ENCODE peak calls at places on chromosomes 11 and 22, in four cellular contexts. R is transverse colon, T is uterus, S is A549. Z is an unnamed sample.

GRCh38 chr22:49588739-49589138 is 238.9 kb downstream of the BRD1 start:
- DNase-seq in R (no peak), T (no peak), S (no peak), Z (no peak)

GRCh38 chr11:85595285-85595884 is 31.8 kb downstream of the DLG2 start:
- DNase-seq in R (no peak), T (no peak), S (peak), Z (peak)

GRCh38 chr11:62445314-62445740 is 26.5 kb downstream of the SCGB1A1 start:
- DNase-seq in R (peak), T (peak), S (no peak), Z (no peak)

GRCh38 chr11:75288846-75289760 is 48.5 kb downstream of the TPBGL start:
- DNase-seq in R (no peak), T (no peak), S (no peak), Z (no peak)

GRCh38 chr11:90223248-90223585 is 368 bp upstream of the CHORDC1 start:
- DNase-seq in R (no peak), T (no peak), S (no peak), Z (no peak)

GRCh38 chr11:64743591-64744543 is at the start of gene RASGRP2:
- DNase-seq in R (peak), T (peak), S (peak), Z (peak)

GRCh38 chr11:109946322-109946846 is 146.8 kb upstream of the ZC3H12C start:
- DNase-seq in R (peak), T (peak), S (peak), Z (peak)

GRCh38 chr11:61671527-61671926 is 8.7 kb upstream of the DAGLA start:
- DNase-seq in R (peak), T (no peak), S (peak), Z (peak)

GRCh38 chr11:3134651-3135490 is 30.2 kb downstream of the OSBPL5 start:
- DNase-seq in R (peak), T (peak), S (no peak), Z (no peak)

GRCh38 chr11:955154-956049 is 29.7 kb downstream of the AP2A2 start:
- DNase-seq in R (peak), T (no peak), S (no peak), Z (no peak)

GRCh38 chr11:90593099-90593498 is 370.2 kb upstream of the CHORDC1 start:
- DNase-seq in R (no peak), T (no peak), S (no peak), Z (peak)

GRCh38 chr11:122440783-122441701 is 214.5 kb upstream of the UBASH3B start:
- DNase-seq in R (peak), T (peak), S (peak), Z (peak)

GRCh38 chr11:12377106-12377823 is at the start of gene PARVA:
- DNase-seq in R (peak), T (peak), S (peak), Z (no peak)

GRCh38 chr22:48366591-48366990 is 1461.1 kb downstream of the BRD1 start:
- DNase-seq in R (peak), T (no peak), S (no peak), Z (no peak)

GRCh38 chr11:24779791-24780190 is 282.9 kb downstream of the LUZP2 start:
- DNase-seq in R (no peak), T (no peak), S (no peak), Z (no peak)

GRCh38 chr22:23272834-23273233 is 92.5 kb downstream of the BCR start:
- DNase-seq in R (no peak), T (no peak), S (no peak), Z (no peak)
- TF ChIP-seq POLR2A in R (no peak), T (no peak), S (no peak), Z (no peak)

GRCh38 chr22:27463121-27463520 is 338.4 kb downstream of the MN1 start:
- DNase-seq in R (no peak), T (no peak), S (no peak), Z (no peak)

GRCh38 chr22:27462190-27462589 is 339.4 kb downstream of the MN1 start:
- DNase-seq in R (no peak), T (no peak), S (no peak), Z (no peak)

GRCh38 chr22:27459955-27460354 is 341.6 kb downstream of the MN1 start:
- DNase-seq in R (no peak), T (no peak), S (no peak), Z (no peak)

GRCh38 chr22:27460596-27461347 is 340.8 kb downstream of the MN1 start:
- DNase-seq in R (no peak), T (peak), S (no peak), Z (no peak)

GRCh38 chr22:27461470-27461869 is 340.1 kb downstream of the MN1 start:
- DNase-seq in R (no peak), T (no peak), S (peak), Z (no peak)
- TF ChIP-seq POLR2A in R (no peak), T (no peak), S (no peak), Z (no peak)

GRCh38 chr22:36366291-36366708 is 21.5 kb downstream of the MYH9 start:
- DNase-seq in R (no peak), T (peak), S (no peak), Z (peak)

GRCh38 chr22:36363378-36363931 is 24.3 kb downstream of the MYH9 start:
- DNase-seq in R (no peak), T (no peak), S (no peak), Z (no peak)

GRCh38 chr22:36365020-36365411 is 22.8 kb downstream of the MYH9 start:
- DNase-seq in R (peak), T (peak), S (peak), Z (peak)

GRCh38 chr22:36362819-36363377 is 24.9 kb downstream of the MYH9 start:
- DNase-seq in R (no peak), T (no peak), S (no peak), Z (no peak)

DNA sequence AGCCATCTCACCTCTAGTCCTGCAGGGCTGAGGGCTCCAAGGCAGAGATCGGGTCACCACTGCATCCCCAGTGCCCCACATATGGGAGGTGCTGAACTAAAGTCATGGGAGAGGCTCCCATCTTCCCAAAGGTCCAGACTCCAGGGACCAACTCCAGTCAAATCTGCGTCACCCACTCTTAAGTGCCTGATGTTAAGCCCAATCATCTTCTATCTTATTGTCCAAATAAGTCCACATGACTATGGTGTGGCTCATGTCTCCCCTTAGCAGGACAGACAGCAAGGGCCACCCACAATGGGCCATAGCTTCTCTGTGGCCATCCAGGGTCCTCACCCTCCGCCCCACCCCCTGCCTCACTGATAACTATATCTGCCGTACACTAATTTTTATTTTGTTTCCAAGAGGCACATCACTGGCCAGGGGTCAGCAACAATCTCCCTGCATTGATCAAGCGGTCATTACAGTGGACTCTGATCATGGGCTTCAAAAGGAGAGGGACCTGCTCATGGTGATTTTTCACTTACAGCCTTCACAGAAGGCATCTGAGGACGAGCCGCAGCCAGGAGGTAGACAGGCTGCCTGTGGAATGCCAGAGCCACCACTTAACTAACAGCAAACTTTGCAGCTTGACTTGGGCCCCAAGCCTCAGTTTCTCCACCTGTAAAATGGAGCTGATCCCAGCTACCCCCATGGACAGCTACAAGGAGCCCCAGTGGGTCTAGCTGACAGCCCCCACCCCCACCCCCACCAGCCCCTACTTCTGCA is 23.3 kb downstream of the MYH9 start:
- DNase-seq in R (no peak), T (no peak), S (no peak), Z (no peak)
- TF ChIP-seq POLR2A in R (no peak), T (no peak), S (no peak), Z (no peak)

DNA sequence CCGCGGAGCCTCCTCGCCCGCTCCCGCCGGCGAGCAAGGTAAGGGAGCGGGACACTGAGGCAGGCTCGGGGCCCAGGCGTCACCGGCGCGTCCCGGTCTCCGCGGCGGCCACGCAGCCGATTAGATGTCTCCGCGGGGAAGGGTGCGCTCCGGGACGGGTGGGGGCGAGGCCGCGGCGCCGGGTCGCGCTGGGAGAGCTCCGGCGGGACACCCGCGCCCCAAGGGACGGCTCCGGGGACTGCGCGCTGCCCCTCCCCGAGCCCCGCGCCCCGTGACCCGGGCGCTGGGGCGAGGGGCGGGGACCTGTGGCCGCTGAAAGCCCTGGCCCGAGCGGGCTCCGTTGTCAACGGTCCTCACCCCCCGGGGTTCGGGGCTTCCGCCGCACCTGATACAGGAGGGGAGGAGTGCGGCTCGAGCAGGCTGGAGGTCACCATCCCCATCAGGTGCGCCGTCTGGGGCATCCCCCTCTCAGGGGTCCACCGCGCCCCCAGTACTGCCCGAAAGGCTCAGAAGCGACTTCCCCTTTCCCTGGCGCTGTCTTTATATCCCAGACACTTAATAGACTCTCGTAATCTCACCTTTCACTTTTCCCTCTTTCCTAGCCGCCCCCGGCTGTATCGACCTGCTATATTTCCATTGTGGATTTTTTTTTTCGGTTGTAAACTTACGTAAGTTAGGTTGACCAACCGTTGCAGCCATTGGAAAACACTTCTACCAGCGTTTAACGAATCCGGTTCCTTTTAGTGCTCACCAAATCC is 566 bp downstream of the PPFIA1 start:
- DNase-seq in R (peak), T (peak), S (no peak), Z (peak)
- TF ChIP-seq POLR2A in R (no peak), T (no peak), S (no peak), Z (no peak)

GRCh38 chr22:44862281-44862680 is 109.9 kb downstream of the ARHGAP8 start:
- DNase-seq in R (no peak), T (no peak), S (no peak), Z (no peak)

GRCh38 chr22:44861245-44861644 is 108.9 kb downstream of the ARHGAP8 start:
- DNase-seq in R (no peak), T (no peak), S (no peak), Z (no peak)

GRCh38 chr22:44862981-44863860 is 110.8 kb downstream of the ARHGAP8 start:
- DNase-seq in R (no peak), T (no peak), S (no peak), Z (peak)

GRCh38 chr22:44859641-44860040 is 107.3 kb downstream of the ARHGAP8 start:
- DNase-seq in R (no peak), T (no peak), S (no peak), Z (no peak)

GRCh38 chr22:44860311-44860710 is 107.9 kb downstream of the ARHGAP8 start:
- DNase-seq in R (no peak), T (no peak), S (no peak), Z (no peak)
- TF ChIP-seq POLR2A in R (no peak), T (no peak), S (no peak), Z (no peak)

GRCh38 chr22:20982563-20982882 is 426 bp downstream of the LZTR1 start:
- DNase-seq in R (no peak), T (no peak), S (no peak), Z (no peak)
- TF ChIP-seq POLR2A in R (no peak), T (no peak), S (no peak), Z (no peak)

Z was measured in NB4.